ENCODE peak calls at places on chromosomes 5 and 9, in seven cellular contexts. O is neuronal stem cell; V is left cardiac atrium; M is ureter; Z is pancreas; F is stimulated activated CD4-positive, alpha-beta T cell treated with anti-CD3 and anti-CD28 coated beads, Interleukin-15, amount 100 ng/mL, for 24 hours; A is AG09309. N is an unnamed sample.

GRCh38 chr5:78467744-78468357 is 107.4 kb downstream of the SCAMP1 start:
- DNase-seq in A (peak), Z (no peak), O (peak), F (no peak), V (no peak), M (no peak), N (peak)

GRCh38 chr5:57327934-57328333 is 154.1 kb downstream of the GPBP1 start:
- DNase-seq in V (no peak), M (no peak), O (no peak), Z (no peak), A (no peak), F (peak), N (no peak)

GRCh38 chr5:57456056-57456455 is 26.6 kb downstream of the ACTBL2 start:
- DNase-seq in A (no peak), M (no peak), O (no peak), Z (no peak), V (no peak), F (no peak), N (no peak)

GRCh38 chr9:7129391-7129790 is 371.6 kb downstream of the KDM4C start:
- DNase-seq in A (no peak), F (no peak), M (no peak), O (no peak), V (no peak), Z (no peak), N (no peak)

GRCh38 chr9:120894404-120895226 is 17.6 kb upstream of the PHF19 start:
- DNase-seq in O (no peak), M (no peak), A (no peak), V (peak), Z (peak), F (no peak), N (no peak)

GRCh38 chr5:142356318-142356715 is 31.5 kb upstream of the SPRY4 start:
- DNase-seq in Z (no peak), V (no peak), A (peak), F (no peak), O (no peak), M (no peak), N (peak)

GRCh38 chr5:173922527-173922926 is 34.4 kb downstream of the CPEB4 start:
- DNase-seq in O (no peak), M (no peak), Z (no peak), F (no peak), V (no peak), A (no peak), N (no peak)

GRCh38 chr5:96857924-96858323 is 18.4 kb upstream of the ERAP2 start:
- DNase-seq in Z (no peak), F (no peak), M (no peak), O (no peak), V (no peak), A (no peak), N (no peak)

GRCh38 chr9:69932901-69933300 is 110.7 kb upstream of the MAMDC2 start:
- DNase-seq in F (peak), A (no peak), O (no peak), Z (no peak), V (no peak), M (no peak), N (no peak)

GRCh38 chr9:74414325-74414724 is 82.8 kb upstream of the RORB start:
- DNase-seq in Z (no peak), A (no peak), V (no peak), O (no peak), F (no peak), M (no peak), N (no peak)

N was measured in amniotic stem cell.